ENCODE peak calls at places on chromosomes 6 and 20, in five cellular contexts. Y is activated CD8-positive, alpha-beta T cell treated with anti-CD3 and anti-CD28 coated beads, Interleukin-2, amount 10 ng/mL, durations not matched to agents 7 days and 5 days; O is HFFc6; Q is NCI-H146; P is HT-29. I is an unnamed sample.

GRCh38 chr6:166707045-166707444 is 80.0 kb upstream of the RPS6KA2 start:
- DNase-seq in Q (peak; percentile 51), P (peak; percentile 64), O (no peak), Y (peak; percentile 33), I (peak; percentile 30)

GRCh38 chr6:7938562-7939185 is 28.1 kb upstream of the TXNDC5 start:
- DNase-seq in P (no peak), O (no peak), Y (no peak), Q (no peak), I (no peak)

GRCh38 chr6:20879526-20879925 is 345.3 kb downstream of the CDKAL1 start:
- DNase-seq in Q (no peak), O (no peak), P (no peak), Y (no peak), I (no peak)

GRCh38 chr20:58458342-58459057 is 56.7 kb downstream of the APCDD1L start:
- DNase-seq in P (no peak), Q (no peak), Y (no peak), O (no peak), I (no peak)

GRCh38 chr6:106765496-106765895 is 136.1 kb downstream of the QRSL1 start:
- DNase-seq in Y (no peak), P (no peak), Q (no peak), O (no peak), I (no peak)

GRCh38 chr6:24858154-24858801 is 59.6 kb upstream of the ARMH2 start:
- DNase-seq in Q (no peak), O (peak; percentile 13), P (no peak), Y (peak; percentile 64), I (no peak)

GRCh38 chr20:57844626-57845596 is 135.1 kb upstream of the PMEPA1 start:
- DNase-seq in O (no peak), Q (no peak), Y (no peak), P (no peak), I (no peak)

GRCh38 chr6:131065824-131066171 is 2.8 kb upstream of the EPB41L2 start:
- DNase-seq in Y (no peak), O (no peak), Q (no peak), P (no peak), I (no peak)

GRCh38 chr6:116036075-116036773 is 24.5 kb downstream of the FRK start:
- DNase-seq in O (no peak), Q (peak; percentile 13), P (no peak), Y (no peak), I (no peak)

GRCh38 chr6:44356432-44356950 is 14.0 kb downstream of the SPATS1 start:
- DNase-seq in P (no peak), Q (no peak), Y (no peak), O (no peak), I (no peak)

GRCh38 chr6:36788768-36789167 is 50.5 kb downstream of the CPNE5 start:
- DNase-seq in Y (no peak), P (no peak), O (no peak), Q (no peak), I (no peak)

GRCh38 chr6:142322504-142323198 is 20.8 kb downstream of the ADGRG6 start:
- DNase-seq in O (no peak), P (peak; percentile 35), Y (no peak), Q (no peak), I (no peak)

GRCh38 chr20:62370115-62370806 is 3.1 kb upstream of the LAMA5 start:
- DNase-seq in P (peak; percentile 69), O (peak; percentile 45), Q (no peak), Y (no peak), I (no peak)

GRCh38 chr6:3749390-3749978 is 2.0 kb downstream of the PXDC1 start:
- DNase-seq in O (no peak), P (peak; percentile 50), Q (peak; percentile 47), Y (no peak), I (no peak)

GRCh38 chr6:88380083-88380482 is 213.9 kb upstream of the CNR1 start:
- DNase-seq in O (peak; percentile 39), Y (no peak), Q (no peak), P (no peak), I (no peak)

GRCh38 chr6:80440496-80441160 is 334.2 kb downstream of the BCKDHB start:
- DNase-seq in Y (no peak), O (no peak), Q (no peak), P (peak; percentile 61), I (no peak)

GRCh38 chr20:32155017-32155965 is 45.8 kb downstream of the TM9SF4 start:
- DNase-seq in O (peak; percentile 42), Q (peak; percentile 49), P (peak; percentile 42), Y (peak; percentile 26), I (peak; percentile 48)

GRCh38 chr6:90233994-90234393 is 62.6 kb downstream of the BACH2 start:
- DNase-seq in Q (no peak), Y (peak; percentile 92), P (no peak), O (no peak), I (no peak)

GRCh38 chr6:120451508-120451907 is 882.8 kb downstream of the TBC1D32 start:
- DNase-seq in Y (no peak), P (no peak), Q (no peak), O (no peak), I (no peak)

GRCh38 chr6:108453601-108454157 is 107.0 kb upstream of the FOXO3 start:
- DNase-seq in Y (no peak), P (no peak), O (no peak), Q (no peak), I (no peak)

GRCh38 chr6:166736606-166737005 is 109.6 kb upstream of the RPS6KA2 start:
- DNase-seq in P (no peak), Y (no peak), Q (no peak), O (peak; percentile 25), I (no peak)

GRCh38 chr6:28977351-28978136 is 27.6 kb downstream of the ZNF311 start:
- DNase-seq in P (no peak), O (peak; percentile 57), Q (no peak), Y (no peak), I (no peak)

GRCh38 chr20:15700147-15700765 is 873.0 kb downstream of the KIF16B start:
- DNase-seq in Q (no peak), Y (no peak), O (no peak), P (no peak), I (no peak)

GRCh38 chr20:1108437-1108920 is 9.9 kb upstream of the PSMF1 start:
- DNase-seq in O (peak; percentile 39), Y (peak; percentile 64), Q (peak; percentile 36), P (peak; percentile 57), I (peak; percentile 37)

GRCh38 chr6:10531513-10531912 is 10.4 kb downstream of the GCNT2 start:
- DNase-seq in O (no peak), P (no peak), Y (no peak), Q (no peak), I (no peak)

I was measured in neuronal stem cell.